ENCODE peak calls at places on chromosomes 5 and 9, in five cellular contexts. One of them, this sample, is unnamed.

GRCh38 chr9:6356441-6356840 is 28.3 kb downstream of the TPD52L3 start:
- DNase-seq in ovary: no peak
- DNase-seq in left ventricle myocardium inferior: no peak
- DNase-seq in hepatocyte: no peak
- DNase-seq in GM23248: peak
- DNase-seq in this sample: no peak

GRCh38 chr9:137449931-137450537 is 8.9 kb upstream of the ENTPD8 start:
- DNase-seq in hepatocyte: no peak
- DNase-seq in GM23248: no peak
- DNase-seq in left ventricle myocardium inferior: no peak
- DNase-seq in ovary: peak
- DNase-seq in this sample: no peak

GRCh38 chr5:124867064-124867707 is 120.7 kb upstream of the ZNF608 start:
- DNase-seq in hepatocyte: no peak
- DNase-seq in ovary: peak
- DNase-seq in GM23248: peak
- DNase-seq in left ventricle myocardium inferior: no peak
- DNase-seq in this sample: no peak

GRCh38 chr5:4553130-4553529 is 587.0 kb upstream of the ADAMTS16 start:
- DNase-seq in left ventricle myocardium inferior: no peak
- DNase-seq in ovary: no peak
- DNase-seq in hepatocyte: no peak
- DNase-seq in GM23248: no peak
- DNase-seq in this sample: no peak

GRCh38 chr9:99050924-99051323 is 54.0 kb upstream of the TGFBR1 start:
- DNase-seq in hepatocyte: no peak
- DNase-seq in GM23248: peak
- DNase-seq in ovary: no peak
- DNase-seq in left ventricle myocardium inferior: no peak
- DNase-seq in this sample: no peak

GRCh38 chr5:32450952-32451351 is 6.4 kb upstream of the ZFR start:
- DNase-seq in left ventricle myocardium inferior: no peak
- DNase-seq in hepatocyte: no peak
- DNase-seq in ovary: no peak
- DNase-seq in GM23248: no peak
- DNase-seq in this sample: no peak

GRCh38 chr9:16870606-16871357 is at the start of gene BNC2:
- DNase-seq in hepatocyte: peak
- DNase-seq in left ventricle myocardium inferior: peak
- DNase-seq in GM23248: peak
- DNase-seq in ovary: peak
- DNase-seq in this sample: no peak

GRCh38 chr9:73683862-73684591 is 532.4 kb downstream of the ANXA1 start:
- DNase-seq in hepatocyte: peak
- DNase-seq in ovary: no peak
- DNase-seq in left ventricle myocardium inferior: no peak
- DNase-seq in GM23248: peak
- DNase-seq in this sample: no peak

GRCh38 chr9:137621131-137621757 is 2.4 kb downstream of the EHMT1 start:
- DNase-seq in GM23248: peak
- DNase-seq in hepatocyte: no peak
- DNase-seq in ovary: no peak
- DNase-seq in left ventricle myocardium inferior: no peak
- DNase-seq in this sample: no peak

GRCh38 chr5:119330367-119331183 is 25.2 kb upstream of the TNFAIP8 start:
- DNase-seq in left ventricle myocardium inferior: no peak
- DNase-seq in GM23248: peak
- DNase-seq in hepatocyte: no peak
- DNase-seq in ovary: no peak
- DNase-seq in this sample: no peak

GRCh38 chr5:123881791-123882244 is 369.8 kb downstream of the CSNK1G3 start:
- DNase-seq in left ventricle myocardium inferior: no peak
- DNase-seq in ovary: no peak
- DNase-seq in GM23248: peak
- DNase-seq in hepatocyte: no peak
- DNase-seq in this sample: no peak

GRCh38 chr9:126781717-126782388 is 23.0 kb upstream of the ZBTB43 start:
- DNase-seq in hepatocyte: peak
- DNase-seq in GM23248: peak
- DNase-seq in ovary: peak
- DNase-seq in left ventricle myocardium inferior: peak
- DNase-seq in this sample: no peak

GRCh38 chr5:140357731-140358093 is 2.3 kb upstream of the SLC4A9 start:
- DNase-seq in hepatocyte: peak
- DNase-seq in left ventricle myocardium inferior: peak
- DNase-seq in ovary: peak
- DNase-seq in GM23248: peak
- DNase-seq in this sample: peak

GRCh38 chr5:45038366-45038987 is 229.7 kb downstream of the MRPS30 start:
- DNase-seq in left ventricle myocardium inferior: no peak
- DNase-seq in GM23248: peak
- DNase-seq in ovary: no peak
- DNase-seq in hepatocyte: peak
- DNase-seq in this sample: no peak

GRCh38 chr9:35452481-35452880 is 37.4 kb upstream of the RUSC2 start:
- DNase-seq in left ventricle myocardium inferior: no peak
- DNase-seq in ovary: no peak
- DNase-seq in hepatocyte: no peak
- DNase-seq in GM23248: peak
- DNase-seq in this sample: no peak

GRCh38 chr9:135589596-135590485 is 28.3 kb downstream of the PAEP start:
- DNase-seq in left ventricle myocardium inferior: no peak
- DNase-seq in GM23248: no peak
- DNase-seq in ovary: no peak
- DNase-seq in hepatocyte: no peak
- DNase-seq in this sample: no peak
- H3K4me3 ChIP-seq in left ventricle myocardium inferior: no peak
- H3K4me3 ChIP-seq in GM23248: no peak
- H3K4me3 ChIP-seq in ovary: no peak
- H3K4me3 ChIP-seq in hepatocyte: no peak
- H3K4me3 ChIP-seq in this sample: no peak

GRCh38 chr9:21803674-21804048 is 1.2 kb downstream of the MTAP start:
- DNase-seq in GM23248: no peak
- DNase-seq in hepatocyte: no peak
- DNase-seq in ovary: no peak
- DNase-seq in left ventricle myocardium inferior: no peak
- DNase-seq in this sample: no peak

GRCh38 chr9:21802418-21803000 is at the start of gene MTAP:
- DNase-seq in left ventricle myocardium inferior: peak
- DNase-seq in ovary: peak
- DNase-seq in GM23248: peak
- DNase-seq in hepatocyte: peak
- DNase-seq in this sample: peak

GRCh38 chr9:21801683-21802417 is 586 bp upstream of the MTAP start:
- DNase-seq in hepatocyte: peak
- DNase-seq in left ventricle myocardium inferior: peak
- DNase-seq in ovary: peak
- DNase-seq in GM23248: peak
- DNase-seq in this sample: peak

GRCh38 chr9:21804336-21804735 is 1.9 kb downstream of the MTAP start:
- DNase-seq in GM23248: no peak
- DNase-seq in ovary: no peak
- DNase-seq in hepatocyte: no peak
- DNase-seq in left ventricle myocardium inferior: no peak
- DNase-seq in this sample: no peak

DNA sequence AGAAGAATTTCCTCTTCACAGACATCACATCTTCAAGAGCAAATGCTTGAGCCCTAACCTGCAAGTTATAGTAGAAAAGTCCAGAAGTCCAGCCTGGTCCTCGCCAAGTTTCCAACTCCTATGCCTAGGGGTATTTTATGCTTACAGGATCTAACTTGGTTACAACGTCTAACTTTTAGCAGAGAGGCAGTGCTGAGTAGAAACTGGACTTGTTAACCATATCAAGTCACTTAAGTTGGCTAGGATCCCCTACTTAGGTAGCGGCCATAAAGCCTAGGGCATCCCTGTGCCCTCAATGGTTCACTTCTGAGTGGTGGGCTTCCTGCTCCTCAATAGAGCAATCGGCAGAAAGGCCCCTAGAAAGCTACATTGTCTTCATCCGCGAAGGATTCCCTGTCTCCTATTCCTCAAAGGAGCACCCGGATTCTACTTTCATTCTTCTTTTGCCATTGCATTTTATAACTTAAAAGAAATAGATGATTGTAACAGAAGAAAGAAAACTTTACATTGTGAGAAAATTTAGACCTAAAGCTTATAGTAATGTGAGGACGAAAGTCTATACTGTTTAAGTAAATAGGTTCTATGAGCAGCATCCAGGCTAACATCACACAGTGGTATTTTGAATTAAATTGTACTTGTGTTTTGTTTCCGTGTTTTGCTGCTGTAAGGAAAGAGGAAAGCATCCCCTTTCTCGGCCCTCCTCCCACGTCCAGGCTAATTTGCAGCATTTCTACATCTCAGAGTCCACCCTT is 1.3 kb upstream of the MTAP start:
- DNase-seq in ovary: no peak
- DNase-seq in hepatocyte: no peak
- DNase-seq in left ventricle myocardium inferior: no peak
- DNase-seq in GM23248: no peak
- DNase-seq in this sample: no peak
- H3K27ac ChIP-seq in ovary: peak
- H3K27ac ChIP-seq in hepatocyte: peak
- H3K27ac ChIP-seq in left ventricle myocardium inferior: peak
- H3K27ac ChIP-seq in GM23248: peak
- H3K27ac ChIP-seq in this sample: peak

GRCh38 chr5:131282235-131282634 is 18.4 kb downstream of the CDC42SE2 start:
- DNase-seq in GM23248: no peak
- DNase-seq in hepatocyte: no peak
- DNase-seq in left ventricle myocardium inferior: no peak
- DNase-seq in ovary: no peak
- DNase-seq in this sample: no peak
- H3K4me3 ChIP-seq in GM23248: no peak
- H3K4me3 ChIP-seq in hepatocyte: no peak
- H3K4me3 ChIP-seq in left ventricle myocardium inferior: no peak
- H3K4me3 ChIP-seq in ovary: no peak
- H3K4me3 ChIP-seq in this sample: peak

GRCh38 chr9:130825809-130826208 is 9.2 kb upstream of the ABL1 start:
- DNase-seq in GM23248: no peak
- DNase-seq in ovary: no peak
- DNase-seq in left ventricle myocardium inferior: no peak
- DNase-seq in hepatocyte: no peak
- DNase-seq in this sample: no peak
- H3K27ac ChIP-seq in GM23248: peak
- H3K27ac ChIP-seq in ovary: peak
- H3K27ac ChIP-seq in left ventricle myocardium inferior: peak
- H3K27ac ChIP-seq in hepatocyte: peak
- H3K27ac ChIP-seq in this sample: no peak

GRCh38 chr9:95296761-95297160 is 20.7 kb downstream of the FANCC start:
- DNase-seq in left ventricle myocardium inferior: no peak
- DNase-seq in ovary: no peak
- DNase-seq in hepatocyte: no peak
- DNase-seq in GM23248: no peak
- DNase-seq in this sample: no peak
- H3K4me3 ChIP-seq in left ventricle myocardium inferior: no peak
- H3K4me3 ChIP-seq in ovary: no peak
- H3K4me3 ChIP-seq in hepatocyte: no peak
- H3K4me3 ChIP-seq in GM23248: no peak
- H3K4me3 ChIP-seq in this sample: no peak

DNA sequence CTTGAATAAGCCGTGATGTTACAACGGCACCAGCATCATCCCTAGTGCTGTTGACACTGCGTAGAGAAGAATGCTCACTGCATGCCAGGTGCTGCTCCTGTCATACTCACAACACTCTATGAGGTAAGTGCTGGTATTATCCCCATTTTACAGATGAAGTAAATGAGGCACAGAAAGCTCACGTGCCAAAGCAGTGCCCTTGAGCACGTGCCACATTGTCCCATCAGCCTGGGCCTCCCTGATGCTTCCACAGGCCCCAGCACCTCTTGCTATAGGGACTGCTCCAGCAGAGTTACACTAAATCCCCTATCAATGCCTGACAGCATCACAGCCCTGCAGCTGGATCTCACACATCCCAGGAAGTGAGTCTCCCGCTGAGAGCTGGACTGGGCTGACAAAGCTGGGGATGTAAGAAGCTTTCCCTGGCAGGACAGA is 216.1 kb downstream of the FSTL4 start:
- DNase-seq in left ventricle myocardium inferior: no peak
- DNase-seq in GM23248: no peak
- DNase-seq in hepatocyte: no peak
- DNase-seq in ovary: no peak
- DNase-seq in this sample: no peak
- H3K27ac ChIP-seq in left ventricle myocardium inferior: no peak
- H3K27ac ChIP-seq in GM23248: no peak
- H3K27ac ChIP-seq in hepatocyte: peak
- H3K27ac ChIP-seq in ovary: no peak
- H3K27ac ChIP-seq in this sample: no peak

This sample was measured in esophagus squamous epithelium.